ENCODE peak calls at places on chromosome 10, in eight cellular contexts. K is cerebellar nuclear complex; Y is HFF-Myc; D is SHP77; L is glutamatergic neuron; W is CD8-positive, alpha-beta memory T cell; A is Kasumi-1; F is OCI-LY7. S is an unnamed sample.
A peak's percentile ranks its signal among the peaks of the same experiment; 100 is the strongest.

GRCh38 chr10:109427421-109427820 is 495.9 kb downstream of the XPNPEP1 start:
- DNase-seq in Y (no peak), W (no peak), F (no peak), A (no peak), D (no peak), L (no peak), K (no peak), S (no peak)

GRCh38 chr10:110459600-110459999 is 38.1 kb upstream of the DUSP5 start:
- DNase-seq in A (no peak), Y (no peak), W (no peak), L (no peak), K (no peak), F (peak; percentile 63), D (peak; percentile 60), S (no peak)

GRCh38 chr10:60426425-60426824 is 36.8 kb upstream of the ANK3 start:
- DNase-seq in Y (no peak), D (no peak), F (no peak), A (no peak), L (no peak), K (no peak), W (no peak), S (no peak)

GRCh38 chr10:5629789-5630436 is 36.5 kb downstream of the ASB13 start:
- DNase-seq in K (no peak), A (peak; percentile 82), F (peak; percentile 89), D (peak; percentile 70), Y (peak; percentile 89), W (peak; percentile 84), L (peak; percentile 90), S (peak; percentile 91)

GRCh38 chr10:28575852-28576251 is 42.9 kb downstream of the WAC start:
- DNase-seq in L (no peak), W (no peak), F (no peak), D (no peak), Y (no peak), K (no peak), A (no peak), S (no peak)

GRCh38 chr10:29609696-29610095 is 25.1 kb downstream of the SVIL start:
- DNase-seq in K (no peak), A (no peak), Y (no peak), L (no peak), D (no peak), F (no peak), W (no peak), S (no peak)

GRCh38 chr10:5964736-5965135 is 12.6 kb downstream of the IL15RA start:
- DNase-seq in D (no peak), K (no peak), Y (no peak), A (no peak), W (no peak), F (no peak), L (no peak), S (no peak)

GRCh38 chr10:113665806-113666354 is 2.0 kb upstream of the NRAP start:
- DNase-seq in K (no peak), W (no peak), F (no peak), L (no peak), Y (no peak), A (no peak), D (no peak), S (no peak)

GRCh38 chr10:14072541-14072940 is 258.2 kb downstream of the FRMD4A start:
- DNase-seq in A (no peak), L (no peak), D (no peak), K (no peak), W (no peak), Y (no peak), F (no peak), S (no peak)

GRCh38 chr10:132137111-132138072 is 49.4 kb upstream of the DPYSL4 start:
- DNase-seq in D (no peak), L (peak; percentile 14), F (no peak), K (no peak), W (peak; percentile 32), A (no peak), Y (no peak), S (no peak)

GRCh38 chr10:92544296-92544695 is 29.6 kb downstream of the IDE start:
- DNase-seq in W (no peak), Y (no peak), L (no peak), K (no peak), A (peak; percentile 95), F (peak; percentile 9), D (no peak), S (peak; percentile 5)

GRCh38 chr10:125160856-125161569 is 650 bp upstream of the CTBP2 start:
- DNase-seq in D (peak; percentile 88), F (no peak), W (no peak), A (peak; percentile 96), L (peak; percentile 80), K (no peak), Y (peak; percentile 68), S (peak; percentile 88)

GRCh38 chr10:31770307-31770902 is 158.2 kb downstream of the ARHGAP12 start:
- DNase-seq in F (peak; percentile 47), D (peak; percentile 43), A (peak; percentile 60), W (peak; percentile 70), K (no peak), Y (no peak), L (peak; percentile 75), S (peak; percentile 63)

GRCh38 chr10:28676297-28676967 is 889 bp upstream of the BAMBI start:
- DNase-seq in Y (no peak), D (no peak), W (no peak), A (peak; percentile 36), L (peak; percentile 69), F (peak; percentile 21), K (no peak), S (peak; percentile 44)

GRCh38 chr10:64733980-64734379 is 1212.8 kb downstream of the REEP3 start:
- DNase-seq in L (peak; percentile 14), Y (no peak), K (no peak), W (no peak), A (peak; percentile 59), D (no peak), F (peak; percentile 0), S (peak; percentile 25)

GRCh38 chr10:30747633-30748032 is 118.1 kb upstream of the LYZL2 start:
- DNase-seq in F (no peak), L (no peak), W (peak; percentile 62), K (no peak), A (no peak), Y (no peak), D (no peak), S (no peak)

GRCh38 chr10:31036209-31036608 is 4.5 kb upstream of the ZNF438 start:
- DNase-seq in D (peak; percentile 11), K (no peak), F (no peak), W (no peak), Y (peak; percentile 36), L (peak; percentile 21), A (no peak), S (peak; percentile 17)

GRCh38 chr10:110456046-110456445 is 41.7 kb upstream of the DUSP5 start:
- DNase-seq in W (no peak), F (peak; percentile 36), K (no peak), D (no peak), L (no peak), Y (no peak), A (peak; percentile 27), S (no peak)

GRCh38 chr10:73998623-73999622 is 1.0 kb downstream of the VCL start:
- DNase-seq in F (peak; percentile 52), K (no peak), Y (peak; percentile 68), D (no peak), L (peak; percentile 61), W (peak; percentile 46), A (peak; percentile 51), S (peak; percentile 71)

GRCh38 chr10:36489181-36489927 is 636.0 kb upstream of the ANKRD30A start:
- DNase-seq in A (no peak), L (no peak), D (no peak), F (no peak), Y (no peak), W (no peak), K (no peak), S (no peak)

GRCh38 chr10:59957975-59958374 is 51.6 kb upstream of the CCDC6 start:
- DNase-seq in A (no peak), Y (no peak), F (no peak), D (no peak), K (no peak), L (no peak), W (no peak), S (no peak)

GRCh38 chr10:58385784-58386112 is 538 bp downstream of the TFAM start:
- DNase-seq in A (peak; percentile 49), W (no peak), Y (no peak), L (peak; percentile 57), K (no peak), D (no peak), F (peak; percentile 22), S (peak; percentile 52)

GRCh38 chr10:3389093-3389492 is 216.5 kb upstream of the PITRM1 start:
- DNase-seq in W (no peak), F (no peak), D (no peak), L (no peak), K (no peak), A (no peak), Y (no peak), S (no peak)

GRCh38 chr10:79116801-79117723 is 48.3 kb downstream of the ZMIZ1 start:
- DNase-seq in L (no peak), A (no peak), D (no peak), W (no peak), F (no peak), Y (no peak), K (no peak), S (no peak)

GRCh38 chr10:96313348-96313747 is 9.1 kb downstream of the DNTT start:
- DNase-seq in F (no peak), W (no peak), D (no peak), Y (no peak), A (no peak), K (no peak), L (no peak), S (no peak)

GRCh38 chr10:31317652-31318381 is 1.2 kb upstream of the ZEB1 start:
- DNase-seq in A (no peak), F (no peak), W (no peak), K (no peak), D (peak; percentile 21), Y (no peak), L (peak; percentile 30), S (peak; percentile 48)

GRCh38 chr10:116625845-116626244 is 5.1 kb downstream of the PNLIPRP2 start:
- DNase-seq in K (no peak), D (no peak), Y (no peak), L (no peak), F (no peak), A (no peak), W (no peak), S (no peak)

GRCh38 chr10:98273454-98273850 is 5.5 kb upstream of the LOXL4 start:
- DNase-seq in W (no peak), L (no peak), A (no peak), F (no peak), Y (no peak), D (no peak), K (no peak), S (no peak)

GRCh38 chr10:80283119-80283518 is 6.3 kb downstream of the MAT1A start:
- DNase-seq in Y (no peak), D (no peak), F (no peak), W (no peak), A (no peak), L (no peak), K (no peak), S (no peak)

GRCh38 chr10:89535185-89536012 is at the start of gene SLC16A12:
- DNase-seq in F (no peak), K (no peak), L (peak; percentile 66), A (no peak), D (no peak), W (no peak), Y (no peak), S (peak; percentile 44)

S was measured in endothelial cell.